ENCODE peak calls at places on chromosomes 5 and 9, in five cellular contexts. J, B, N, E and O are unnamed samples.

GRCh38 chr5:168270446-168270845 is 21.0 kb upstream of the WWC1 start:
- DNase-seq in J (no peak), B (no peak), N (no peak), E (no peak), O (no peak)

GRCh38 chr9:74948897-74949296 is 3.8 kb downstream of the C9orf40 start:
- DNase-seq in J (no peak), B (no peak), N (no peak), E (no peak), O (no peak)

GRCh38 chr9:82475584-82476328 is 487.2 kb downstream of the SPATA31D1 start:
- DNase-seq in J (no peak), B (no peak), N (no peak), E (no peak), O (no peak)

GRCh38 chr5:136080483-136081180 is 51.8 kb downstream of the TGFBI start:
- DNase-seq in J (peak; percentile 92), B (peak; percentile 47), N (peak; percentile 71), E (peak; percentile 43), O (no peak)

GRCh38 chr9:127869310-127870152 is 7.9 kb downstream of the AK1 start:
- DNase-seq in J (peak; percentile 93), B (peak; percentile 69), N (peak; percentile 82), E (peak; percentile 96), O (peak; percentile 98)

GRCh38 chr9:17018001-17018491 is 116.8 kb upstream of the CNTLN start:
- DNase-seq in J (no peak), B (no peak), N (peak; percentile 78), E (no peak), O (no peak)

GRCh38 chr9:120531683-120532300 is 48.2 kb downstream of the CDK5RAP2 start:
- DNase-seq in J (no peak), B (no peak), N (no peak), E (peak; percentile 55), O (no peak)

GRCh38 chr5:150486402-150487198 is 21.3 kb upstream of the NDST1 start:
- DNase-seq in J (no peak), B (peak; percentile 38), N (peak; percentile 48), E (peak; percentile 70), O (no peak)

GRCh38 chr5:4191024-4191423 is 595.4 kb downstream of the IRX1 start:
- DNase-seq in J (no peak), B (no peak), N (no peak), E (no peak), O (no peak)

GRCh38 chr5:81344736-81345135 is 43.3 kb downstream of the ZCCHC9 start:
- DNase-seq in J (no peak), B (no peak), N (no peak), E (no peak), O (no peak)

GRCh38 chr9:113646491-113646890 is 183.0 kb downstream of the RGS3 start:
- DNase-seq in J (no peak), B (no peak), N (no peak), E (no peak), O (no peak)

GRCh38 chr5:131607418-131607817 is 27.6 kb downstream of the RAPGEF6 start:
- DNase-seq in J (no peak), B (no peak), N (no peak), E (no peak), O (no peak)

GRCh38 chr5:78644129-78644528 is 4.4 kb downstream of the LHFPL2 start:
- DNase-seq in J (no peak), B (no peak), N (no peak), E (no peak), O (no peak)

GRCh38 chr5:34656700-34657549 is 797 bp downstream of the RAI14 start:
- DNase-seq in J (no peak), B (peak; percentile 0), N (no peak), E (peak; percentile 21), O (no peak)

GRCh38 chr5:181069767-181070491 is 29.9 kb downstream of the BTNL9 start:
- DNase-seq in J (no peak), B (no peak), N (no peak), E (no peak), O (no peak)

GRCh38 chr9:22037954-22038690 is 29.0 kb upstream of the CDKN2B start:
- DNase-seq in J (no peak), B (no peak), N (no peak), E (no peak), O (no peak)

GRCh38 chr5:18305288-18305899 is 671.1 kb downstream of the TAF11L14 start:
- DNase-seq in J (no peak), B (no peak), N (no peak), E (peak; percentile 49), O (peak; percentile 37)

GRCh38 chr9:127397722-127398647 is 1.0 kb downstream of the SLC2A8 start:
- DNase-seq in J (no peak), B (peak; percentile 34), N (peak; percentile 27), E (peak; percentile 63), O (no peak)

GRCh38 chr9:123601828-123602227 is 245.8 kb downstream of the CRB2 start:
- DNase-seq in J (no peak), B (no peak), N (no peak), E (no peak), O (no peak)
- TF ChIP-seq CTCF in J (no peak), B (no peak), N (no peak), E (no peak), O (no peak)

GRCh38 chr5:120419110-120419509 is 45.0 kb upstream of the PRR16 start:
- DNase-seq in J (no peak), B (no peak), N (no peak), E (no peak), O (no peak)

GRCh38 chr5:120413706-120414105 is 50.4 kb upstream of the PRR16 start:
- DNase-seq in J (no peak), B (no peak), N (no peak), E (no peak), O (no peak)

GRCh38 chr5:120415985-120416384 is 48.1 kb upstream of the PRR16 start:
- DNase-seq in J (no peak), B (no peak), N (no peak), E (no peak), O (no peak)
- TF ChIP-seq CTCF in J (no peak), B (no peak), N (no peak), E (no peak), O (no peak)

DNA sequence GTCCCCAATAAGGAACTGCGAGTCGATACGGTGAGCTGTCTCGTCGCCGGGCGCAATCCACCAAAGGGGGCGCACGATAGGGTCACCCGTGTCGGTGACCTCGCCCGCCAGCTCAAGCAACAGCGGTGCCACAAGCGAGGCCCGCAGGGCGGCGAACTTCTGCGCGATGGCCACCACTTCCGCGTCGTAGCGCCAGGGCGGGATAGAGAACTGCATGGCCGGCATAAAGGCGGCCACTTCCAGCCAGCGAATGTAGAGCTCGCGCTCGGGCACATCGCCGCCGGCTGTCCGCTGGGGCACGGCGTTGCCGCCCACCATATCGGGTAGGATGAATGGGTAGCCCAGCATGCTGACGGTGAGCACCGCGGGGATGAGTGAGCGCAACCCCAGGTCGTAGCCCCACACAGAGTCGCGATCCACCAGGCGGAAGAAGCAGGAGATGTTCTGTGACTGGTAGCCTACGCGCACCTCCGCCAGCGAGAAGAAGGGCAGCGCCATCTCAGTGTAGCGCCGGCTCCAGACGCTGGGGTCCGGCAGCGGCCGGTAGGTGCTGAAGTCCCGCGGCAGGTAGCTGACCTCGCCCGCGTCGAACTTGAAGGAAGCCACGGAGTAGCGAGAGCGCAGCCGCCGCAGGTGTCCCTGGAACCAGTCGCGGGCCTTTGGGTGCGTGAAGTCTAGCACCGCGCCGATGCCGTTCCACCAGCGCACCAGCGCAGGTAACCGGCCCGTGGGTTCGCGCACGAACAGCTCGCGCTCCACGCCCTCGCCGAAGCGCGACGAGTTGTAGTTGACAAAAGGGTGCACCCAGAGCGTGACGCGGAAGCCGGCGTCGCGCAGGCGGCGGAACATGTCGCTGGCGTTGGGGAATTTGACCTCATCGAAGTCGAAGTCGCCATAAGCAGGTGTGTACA is 5.5 kb downstream of the MYORG start:
- DNase-seq in J (no peak), B (peak; percentile 36), N (no peak), E (no peak), O (no peak)
- TF ChIP-seq CTCF in J (no peak), B (no peak), N (no peak), E (no peak), O (no peak)

DNA sequence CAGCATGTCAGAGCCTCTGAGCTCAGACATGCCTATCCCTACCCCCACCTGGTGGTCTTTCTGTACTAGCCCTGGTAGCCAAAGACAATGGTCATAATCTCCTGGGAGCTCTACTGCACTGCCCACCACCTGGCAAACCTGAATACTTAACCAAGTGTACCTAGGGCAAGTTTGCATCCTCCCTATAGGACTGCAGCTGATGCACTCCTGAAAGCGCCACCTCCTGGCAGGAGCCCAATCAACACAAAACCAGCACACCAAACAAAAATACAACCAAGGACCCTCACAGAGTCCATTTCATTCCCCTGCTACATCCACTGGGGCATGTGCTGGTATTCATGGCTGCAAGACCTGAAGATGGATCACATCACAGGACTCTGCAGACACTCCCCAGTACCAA is 14.8 kb upstream of the FAM174A start:
- DNase-seq in J (no peak), B (no peak), N (no peak), E (no peak), O (no peak)
- TF ChIP-seq CTCF in J (no peak), B (no peak), N (no peak), E (no peak), O (no peak)

DNA sequence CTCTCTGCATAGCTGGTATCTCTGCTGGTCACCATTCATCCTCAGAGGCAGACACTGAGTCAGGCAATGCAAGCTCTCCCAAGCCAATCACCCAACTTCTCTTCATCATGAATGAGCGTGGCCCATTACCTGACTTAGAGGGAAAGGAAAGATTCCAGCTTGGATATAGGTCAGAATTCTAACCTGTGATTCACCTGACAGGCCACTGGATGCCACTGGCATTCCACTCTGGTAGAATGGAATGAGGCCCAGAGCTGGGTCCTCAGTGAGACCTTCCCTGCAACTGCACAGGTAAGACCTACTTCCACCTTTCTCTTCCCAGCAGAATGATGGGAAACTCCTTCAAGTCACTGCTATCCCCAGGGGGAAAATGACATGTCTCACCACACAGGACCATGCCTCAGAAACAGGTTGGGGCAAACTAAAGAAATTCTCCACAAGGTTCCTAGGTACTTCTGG is 62.1 kb downstream of the SUSD1 start:
- DNase-seq in J (no peak), B (peak; percentile 3), N (no peak), E (peak; percentile 51), O (no peak)
- TF ChIP-seq CTCF in J (no peak), B (peak; percentile 65), N (peak; percentile 16), E (peak; percentile 83), O (peak; percentile 33)